ENCODE peak calls at places on chromosomes 6 and 20, in seven cellular contexts. One of them, this sample, is unnamed.

GRCh38 chr6:8085053-8085511 is 17.3 kb downstream of the EEF1E1 start:
- DNase-seq in Panc1: no peak
- DNase-seq in K562: peak
- DNase-seq in SK-N-SH: no peak
- DNase-seq in GM12878: no peak
- DNase-seq in A549: no peak
- DNase-seq in GM23338: no peak
- DNase-seq in this sample: peak

GRCh38 chr6:45327956-45328522 is at the start of gene RUNX2:
- DNase-seq in GM12878: no peak
- DNase-seq in Panc1: no peak
- DNase-seq in A549: no peak
- DNase-seq in SK-N-SH: no peak
- DNase-seq in K562: no peak
- DNase-seq in GM23338: peak
- DNase-seq in this sample: no peak

GRCh38 chr20:3753098-3753497 is 14.5 kb downstream of the ADISSP start:
- DNase-seq in GM12878: no peak
- DNase-seq in GM23338: peak
- DNase-seq in Panc1: no peak
- DNase-seq in SK-N-SH: peak
- DNase-seq in A549: peak
- DNase-seq in K562: peak
- DNase-seq in this sample: no peak

GRCh38 chr6:3157151-3157933 is at the start of gene TUBB2A:
- DNase-seq in Panc1: no peak
- DNase-seq in GM23338: peak
- DNase-seq in GM12878: no peak
- DNase-seq in A549: peak
- DNase-seq in K562: peak
- DNase-seq in SK-N-SH: peak
- DNase-seq in this sample: peak

GRCh38 chr20:32626859-32627636 is 41.9 kb upstream of the NOL4L start:
- DNase-seq in K562: no peak
- DNase-seq in Panc1: no peak
- DNase-seq in A549: no peak
- DNase-seq in GM23338: no peak
- DNase-seq in GM12878: no peak
- DNase-seq in SK-N-SH: peak
- DNase-seq in this sample: no peak

GRCh38 chr20:43397147-43397546 is 60.5 kb upstream of the SRSF6 start:
- DNase-seq in GM12878: no peak
- DNase-seq in SK-N-SH: no peak
- DNase-seq in GM23338: no peak
- DNase-seq in Panc1: no peak
- DNase-seq in A549: no peak
- DNase-seq in K562: no peak
- DNase-seq in this sample: no peak

GRCh38 chr20:25584905-25585704 is at the start of gene NINL:
- DNase-seq in K562: peak
- DNase-seq in Panc1: no peak
- DNase-seq in GM12878: no peak
- DNase-seq in A549: peak
- DNase-seq in GM23338: peak
- DNase-seq in SK-N-SH: peak
- DNase-seq in this sample: no peak

GRCh38 chr6:63742060-63742459 is 106.5 kb downstream of the PHF3 start:
- DNase-seq in A549: no peak
- DNase-seq in Panc1: no peak
- DNase-seq in GM23338: no peak
- DNase-seq in SK-N-SH: no peak
- DNase-seq in GM12878: no peak
- DNase-seq in K562: no peak
- DNase-seq in this sample: no peak

GRCh38 chr6:112049051-112049799 is 4.7 kb upstream of the CCN6 start:
- DNase-seq in K562: no peak
- DNase-seq in GM12878: no peak
- DNase-seq in A549: no peak
- DNase-seq in SK-N-SH: no peak
- DNase-seq in GM23338: no peak
- DNase-seq in Panc1: no peak
- DNase-seq in this sample: no peak

GRCh38 chr20:32574296-32575226 is 10.6 kb downstream of the NOL4L start:
- DNase-seq in A549: peak
- DNase-seq in Panc1: no peak
- DNase-seq in GM23338: peak
- DNase-seq in GM12878: no peak
- DNase-seq in SK-N-SH: no peak
- DNase-seq in K562: peak
- DNase-seq in this sample: peak

GRCh38 chr6:139943391-139943790 is 568.9 kb upstream of the CITED2 start:
- DNase-seq in A549: peak
- DNase-seq in K562: no peak
- DNase-seq in GM23338: no peak
- DNase-seq in SK-N-SH: no peak
- DNase-seq in GM12878: no peak
- DNase-seq in Panc1: peak
- DNase-seq in this sample: no peak

GRCh38 chr6:87904041-87904440 is 143.6 kb upstream of the SPACA1 start:
- DNase-seq in K562: no peak
- DNase-seq in A549: no peak
- DNase-seq in Panc1: no peak
- DNase-seq in GM23338: peak
- DNase-seq in SK-N-SH: no peak
- DNase-seq in GM12878: no peak
- DNase-seq in this sample: no peak

GRCh38 chr6:49913656-49914055 is 47.3 kb upstream of the CRISP1 start:
- DNase-seq in GM23338: peak
- DNase-seq in GM12878: no peak
- DNase-seq in SK-N-SH: no peak
- DNase-seq in A549: no peak
- DNase-seq in Panc1: no peak
- DNase-seq in K562: no peak
- DNase-seq in this sample: no peak

GRCh38 chr20:383889-384288 is 3.3 kb downstream of the TRIB3 start:
- DNase-seq in A549: no peak
- DNase-seq in SK-N-SH: no peak
- DNase-seq in GM23338: no peak
- DNase-seq in Panc1: no peak
- DNase-seq in GM12878: no peak
- DNase-seq in K562: no peak
- DNase-seq in this sample: no peak

GRCh38 chr6:50539441-50539840 is 173.9 kb upstream of the TFAP2D start:
- DNase-seq in Panc1: no peak
- DNase-seq in GM12878: no peak
- DNase-seq in GM23338: no peak
- DNase-seq in A549: no peak
- DNase-seq in SK-N-SH: no peak
- DNase-seq in K562: no peak
- DNase-seq in this sample: no peak

GRCh38 chr6:14530385-14530784 is 412.8 kb downstream of the CD83 start:
- DNase-seq in SK-N-SH: no peak
- DNase-seq in GM23338: no peak
- DNase-seq in K562: no peak
- DNase-seq in A549: no peak
- DNase-seq in Panc1: no peak
- DNase-seq in GM12878: no peak
- DNase-seq in this sample: no peak

GRCh38 chr20:50932016-50932338 is 740 bp upstream of the ADNP start:
- DNase-seq in Panc1: no peak
- DNase-seq in SK-N-SH: no peak
- DNase-seq in A549: no peak
- DNase-seq in GM23338: no peak
- DNase-seq in K562: no peak
- DNase-seq in GM12878: no peak
- DNase-seq in this sample: no peak

GRCh38 chr6:14384175-14384949 is 266.8 kb downstream of the CD83 start:
- DNase-seq in GM12878: no peak
- DNase-seq in Panc1: no peak
- DNase-seq in GM23338: no peak
- DNase-seq in A549: no peak
- DNase-seq in SK-N-SH: no peak
- DNase-seq in K562: no peak
- DNase-seq in this sample: no peak

GRCh38 chr20:59340186-59340885 is 39.9 kb downstream of the EDN3 start:
- DNase-seq in K562: no peak
- DNase-seq in A549: no peak
- DNase-seq in GM23338: no peak
- DNase-seq in SK-N-SH: no peak
- DNase-seq in GM12878: no peak
- DNase-seq in Panc1: no peak
- DNase-seq in this sample: no peak

GRCh38 chr6:129593233-129593564 is 116.8 kb downstream of the ARHGAP18 start:
- DNase-seq in K562: no peak
- DNase-seq in SK-N-SH: no peak
- DNase-seq in GM12878: no peak
- DNase-seq in Panc1: no peak
- DNase-seq in GM23338: no peak
- DNase-seq in A549: no peak
- DNase-seq in this sample: no peak

GRCh38 chr6:35051393-35051792 is 89.7 kb downstream of the TCP11 start:
- DNase-seq in GM23338: no peak
- DNase-seq in K562: no peak
- DNase-seq in SK-N-SH: no peak
- DNase-seq in Panc1: no peak
- DNase-seq in GM12878: no peak
- DNase-seq in A549: no peak
- DNase-seq in this sample: no peak

GRCh38 chr20:37627060-37627766 is 66.6 kb upstream of the CTNNBL1 start:
- DNase-seq in GM12878: no peak
- DNase-seq in SK-N-SH: no peak
- DNase-seq in K562: peak
- DNase-seq in Panc1: no peak
- DNase-seq in A549: no peak
- DNase-seq in GM23338: peak
- DNase-seq in this sample: peak

GRCh38 chr6:105781905-105782304 is 304.2 kb upstream of the PRDM1 start:
- DNase-seq in GM12878: no peak
- DNase-seq in SK-N-SH: no peak
- DNase-seq in A549: no peak
- DNase-seq in Panc1: no peak
- DNase-seq in K562: no peak
- DNase-seq in GM23338: no peak
- DNase-seq in this sample: no peak

GRCh38 chr6:110415297-110415916 is at the start of gene DDO:
- DNase-seq in GM12878: no peak
- DNase-seq in Panc1: no peak
- DNase-seq in A549: no peak
- DNase-seq in SK-N-SH: no peak
- DNase-seq in GM23338: no peak
- DNase-seq in K562: no peak
- DNase-seq in this sample: no peak

GRCh38 chr6:106556368-106556960 is 72.8 kb downstream of the RTN4IP1 start:
- DNase-seq in GM12878: no peak
- DNase-seq in SK-N-SH: no peak
- DNase-seq in GM23338: no peak
- DNase-seq in Panc1: no peak
- DNase-seq in A549: no peak
- DNase-seq in K562: no peak
- DNase-seq in this sample: no peak

GRCh38 chr20:45970646-45971424 is 1.2 kb downstream of the ZNF335 start:
- DNase-seq in Panc1: no peak
- DNase-seq in SK-N-SH: peak
- DNase-seq in GM12878: no peak
- DNase-seq in GM23338: no peak
- DNase-seq in A549: no peak
- DNase-seq in K562: peak
- DNase-seq in this sample: no peak

GRCh38 chr6:30002871-30003270 is 58.2 kb upstream of the POLR1H start:
- DNase-seq in GM23338: no peak
- DNase-seq in GM12878: no peak
- DNase-seq in A549: no peak
- DNase-seq in Panc1: no peak
- DNase-seq in K562: no peak
- DNase-seq in SK-N-SH: no peak
- DNase-seq in this sample: no peak

GRCh38 chr6:147390909-147391536 is 117.5 kb upstream of the SAMD5 start:
- DNase-seq in SK-N-SH: no peak
- DNase-seq in K562: peak
- DNase-seq in GM23338: peak
- DNase-seq in Panc1: no peak
- DNase-seq in GM12878: no peak
- DNase-seq in A549: peak
- DNase-seq in this sample: no peak
- TF ChIP-seq REST in SK-N-SH: no peak
- TF ChIP-seq REST in K562: no peak
- TF ChIP-seq REST in GM23338: no peak
- TF ChIP-seq REST in Panc1: no peak
- TF ChIP-seq REST in GM12878: no peak
- TF ChIP-seq REST in A549: no peak
- TF ChIP-seq REST in this sample: no peak

GRCh38 chr6:143236151-143236788 is 175.6 kb downstream of the AIG1 start:
- DNase-seq in K562: no peak
- DNase-seq in GM12878: no peak
- DNase-seq in Panc1: no peak
- DNase-seq in GM23338: peak
- DNase-seq in SK-N-SH: peak
- DNase-seq in A549: no peak
- DNase-seq in this sample: no peak
- TF ChIP-seq REST in K562: no peak
- TF ChIP-seq REST in GM12878: no peak
- TF ChIP-seq REST in Panc1: no peak
- TF ChIP-seq REST in GM23338: no peak
- TF ChIP-seq REST in SK-N-SH: no peak
- TF ChIP-seq REST in A549: no peak
- TF ChIP-seq REST in this sample: no peak

DNA sequence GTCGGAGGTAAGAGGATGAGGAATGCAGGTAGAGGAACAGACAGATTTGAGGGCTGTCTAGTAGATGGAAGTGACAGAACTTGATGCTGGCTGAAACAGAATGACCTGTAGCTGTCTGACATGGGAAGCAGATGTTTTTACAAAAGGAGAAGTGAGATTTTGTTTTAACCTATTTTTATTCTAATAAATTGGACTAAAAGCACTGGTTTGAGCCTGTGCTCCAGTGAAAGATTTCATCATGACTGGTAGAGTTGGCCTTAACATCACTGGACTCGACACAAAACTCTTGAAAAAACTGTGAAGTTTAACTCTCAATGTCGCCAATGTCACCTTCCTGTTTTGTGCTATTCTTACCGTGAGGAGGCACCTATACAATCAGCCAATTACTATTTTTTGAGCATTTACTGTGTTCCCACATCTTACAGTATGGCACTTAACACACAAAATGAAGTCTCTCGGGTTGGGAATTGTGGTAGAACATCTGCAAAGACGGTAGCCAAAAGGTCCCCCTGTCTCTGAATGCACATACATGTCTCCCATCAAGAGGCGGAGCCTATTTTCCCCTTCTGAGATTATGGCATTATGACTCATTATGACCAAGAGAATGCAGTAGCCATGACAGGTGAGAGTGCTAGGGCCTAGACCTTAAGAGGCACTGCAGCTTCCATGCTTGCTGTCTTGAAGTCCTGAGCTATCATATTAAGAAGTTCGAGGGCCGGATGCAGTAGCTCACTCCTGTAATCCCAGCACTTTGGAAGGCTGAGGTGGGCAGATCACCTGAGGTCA is 93.2 kb downstream of the FOXF2 start:
- DNase-seq in K562: no peak
- DNase-seq in A549: no peak
- DNase-seq in GM12878: peak
- DNase-seq in GM23338: no peak
- DNase-seq in Panc1: no peak
- DNase-seq in SK-N-SH: no peak
- DNase-seq in this sample: no peak
- TF ChIP-seq REST in K562: no peak
- TF ChIP-seq REST in A549: no peak
- TF ChIP-seq REST in GM12878: no peak
- TF ChIP-seq REST in GM23338: no peak
- TF ChIP-seq REST in Panc1: no peak
- TF ChIP-seq REST in SK-N-SH: no peak
- TF ChIP-seq REST in this sample: no peak

GRCh38 chr6:9439931-9440330 is 974.9 kb downstream of the TFAP2A start:
- DNase-seq in Panc1: no peak
- DNase-seq in GM23338: no peak
- DNase-seq in SK-N-SH: no peak
- DNase-seq in A549: no peak
- DNase-seq in K562: no peak
- DNase-seq in GM12878: no peak
- DNase-seq in this sample: no peak
- TF ChIP-seq REST in Panc1: no peak
- TF ChIP-seq REST in GM23338: no peak
- TF ChIP-seq REST in SK-N-SH: no peak
- TF ChIP-seq REST in A549: no peak
- TF ChIP-seq REST in K562: no peak
- TF ChIP-seq REST in GM12878: no peak
- TF ChIP-seq REST in this sample: no peak